ENCODE peak calls at places on chromosomes 4 and X, in ten cellular contexts. Q is aorta; A is stimulated activated naive B cell treated with anti-CD40 and anti-IgM and Interleukin-4, amounts not matched to agents 10 μg/mL and 1 μg/mL and 100 μg/mL, for 72 hours; Y is HT-29; K is GM23248; J is T-cell; P is HuH-7; V is activated gamma-delta T cell treated with Interleukin-2 at 50 U/mL for 16 hours; E is GM03348; I is choroid plexus epithelial cell. D is an unnamed sample.

GRCh38 chrX:112043997-112044396 is 38.6 kb downstream of the TRPC5 start:
- DNase-seq in Q (no peak), A (no peak), Y (peak), K (peak), J (no peak), P (no peak), V (no peak), E (no peak), I (peak), D (peak)

GRCh38 chrX:104137496-104137895 is 19.3 kb downstream of the SLC25A53 start:
- DNase-seq in Q (no peak), A (no peak), Y (no peak), K (peak), J (no peak), P (no peak), V (no peak), E (peak), I (peak), D (peak)

GRCh38 chr4:174398728-174399127 is 115.0 kb downstream of the CEP44 start:
- DNase-seq in Q (no peak), A (no peak), Y (peak), K (peak), J (no peak), P (no peak), V (no peak), E (peak), I (peak), D (peak)

GRCh38 chrX:37347420-37347819 is 1.7 kb upstream of the PRRG1 start:
- DNase-seq in Q (no peak), A (no peak), Y (no peak), K (peak), J (no peak), P (no peak), V (no peak), E (peak), I (peak), D (peak)

GRCh38 chr4:124111922-124112321 is 600.6 kb downstream of the ANKRD50 start:
- DNase-seq in Q (no peak), A (no peak), Y (peak), K (peak), J (no peak), P (peak), V (no peak), E (peak), I (peak), D (peak)

GRCh38 chrX:48474127-48474526 is 1.9 kb upstream of the FTSJ1 start:
- DNase-seq in Q (no peak), A (no peak), Y (no peak), K (peak), J (no peak), P (peak), V (no peak), E (no peak), I (peak), D (no peak)

GRCh38 chr4:39970559-39971270 is 7.0 kb downstream of the PDS5A start:
- DNase-seq in Q (no peak), A (peak), Y (no peak), K (no peak), J (no peak), P (no peak), V (no peak), E (no peak), I (peak), D (peak)

GRCh38 chrX:41720125-41720780 is 3.7 kb upstream of the GPR82 start:
- DNase-seq in Q (no peak), A (peak), Y (no peak), K (peak), J (peak), P (no peak), V (peak), E (no peak), I (peak), D (peak)

GRCh38 chrX:68396953-68397352 is 36.3 kb downstream of the OPHN1 start:
- DNase-seq in Q (no peak), A (no peak), Y (no peak), K (peak), J (no peak), P (no peak), V (no peak), E (peak), I (peak), D (peak)

GRCh38 chr4:122117743-122118142 is 34.4 kb upstream of the BLTP1 start:
- DNase-seq in Q (no peak), A (no peak), Y (no peak), K (peak), J (no peak), P (no peak), V (peak), E (peak), I (no peak), D (peak)